ENCODE peak calls at places on chromosomes 3 and 15, in six cellular contexts. C is H9, I is IMR-90, M is neuronal stem cell, Z is H1, R is trophoblast cell. B is an unnamed sample. For H3K4me1, the result is how much of the 10 kb centered on the place peaks cover.

GRCh38 chr15:64014995-64015394 is 31.3 kb downstream of the DAPK2 start:
- DNase-seq in I (no peak), Z (no peak), C (no peak), M (no peak), R (no peak), B (no peak)

GRCh38 chr15:81002254-81003022 is 1.7 kb downstream of the TLNRD1 start:
- DNase-seq in R (no peak), I (no peak), C (peak), Z (peak), M (no peak), B (peak)

GRCh38 chr3:192494176-192494575 is 233.2 kb downstream of the FGF12 start:
- DNase-seq in M (no peak), Z (no peak), I (no peak), C (no peak), R (no peak), B (no peak)

GRCh38 chr3:42505203-42505848 is 2.9 kb downstream of the VIPR1 start:
- DNase-seq in Z (peak), C (peak), I (no peak), M (no peak), R (no peak), B (no peak)

GRCh38 chr15:48507416-48508065 is 138.0 kb downstream of the FBN1 start:
- DNase-seq in I (peak), C (peak), Z (no peak), R (peak), M (peak), B (peak)

GRCh38 chr3:126581569-126581968 is 22.8 kb upstream of the C3orf22 start:
- DNase-seq in Z (no peak), M (no peak), I (no peak), R (no peak), C (no peak), B (no peak)

GRCh38 chr3:86923071-86923476 is 67.9 kb downstream of the VGLL3 start:
- DNase-seq in M (no peak), I (peak), C (no peak), R (peak), Z (no peak), B (peak)

GRCh38 chr3:46468758-46469600 is 4.3 kb upstream of the LTF start:
- DNase-seq in I (no peak), C (peak), Z (peak), R (no peak), M (no peak), B (no peak)

GRCh38 chr3:87710511-87710910 is 348.3 kb downstream of the CGGBP1 start:
- DNase-seq in C (no peak), I (no peak), Z (no peak), M (no peak), R (no peak), B (no peak)

GRCh38 chr3:50242778-50243551 is 7.0 kb downstream of the GNAI2 start:
- DNase-seq in M (no peak), I (peak), C (no peak), Z (no peak), R (peak), B (peak)

GRCh38 chr3:38644662-38645053 is 4.8 kb downstream of the SCN5A start:
- DNase-seq in R (no peak), I (no peak), Z (peak), C (no peak), M (no peak), B (no peak)

GRCh38 chr15:48084759-48085420 is 35.9 kb upstream of the SLC24A5 start:
- DNase-seq in I (peak), R (no peak), Z (no peak), M (peak), C (peak), B (peak)

GRCh38 chr15:85543741-85544155 is 163.3 kb downstream of the AKAP13 start:
- DNase-seq in C (peak), R (no peak), Z (peak), M (no peak), I (no peak), B (no peak)

GRCh38 chr15:25847066-25847465 is 16.1 kb downstream of the ATP10A start:
- DNase-seq in I (no peak), R (no peak), M (no peak), Z (no peak), C (no peak), B (no peak)

GRCh38 chr3:177468331-177468730 is 271.0 kb upstream of the TBL1XR1 start:
- DNase-seq in Z (no peak), M (no peak), C (no peak), I (peak), R (peak), B (peak)

GRCh38 chr3:42517143-42517542 is 14.7 kb downstream of the VIPR1 start:
- DNase-seq in Z (no peak), M (no peak), I (no peak), R (no peak), C (no peak), B (no peak)

GRCh38 chr3:70748593-70748992 is 436.2 kb upstream of the MDFIC2 start:
- DNase-seq in I (no peak), M (no peak), Z (no peak), C (peak), R (no peak), B (no peak)

GRCh38 chr3:66598168-66598567 is 97.3 kb upstream of the LRIG1 start:
- DNase-seq in Z (no peak), M (no peak), R (no peak), I (peak), C (no peak), B (no peak)

GRCh38 chr3:33211444-33211843 is 7.2 kb downstream of the SUSD5 start:
- DNase-seq in C (no peak), Z (no peak), I (peak), R (no peak), M (no peak), B (peak)

GRCh38 chr3:84893211-84893610 is 65.6 kb upstream of the CADM2 start:
- DNase-seq in M (no peak), C (no peak), I (no peak), R (no peak), Z (no peak), B (no peak)

GRCh38 chr15:31302778-31303433 is 23.7 kb upstream of the KLF13 start:
- DNase-seq in M (no peak), C (no peak), I (no peak), Z (peak), R (no peak), B (no peak)

GRCh38 chr3:143786229-143787199 is 61.8 kb downstream of the SLC9A9 start:
- DNase-seq in C (no peak), M (no peak), R (no peak), Z (no peak), I (peak), B (no peak)

GRCh38 chr3:87798567-87798947 is 260.2 kb downstream of the CGGBP1 start:
- DNase-seq in C (no peak), Z (no peak), I (no peak), M (no peak), R (no peak), B (no peak)

GRCh38 chr3:31885235-31885634 is 95.8 kb downstream of the OSBPL10 start:
- DNase-seq in R (no peak), M (no peak), Z (no peak), C (no peak), I (no peak), B (no peak)

GRCh38 chr3:190709351-190709773 is 153.1 kb downstream of the GMNC start:
- DNase-seq in R (no peak), Z (no peak), I (no peak), C (no peak), M (no peak), B (no peak)

GRCh38 chr3:183094711-183095110 is 4.6 kb downstream of the MCCC1 start:
- DNase-seq in C (no peak), I (no peak), R (no peak), Z (no peak), M (no peak), B (no peak)

GRCh38 chr15:63198315-63198714 is 8.9 kb downstream of the RAB8B start:
- DNase-seq in Z (no peak), C (no peak), I (peak), M (no peak), R (no peak), B (peak)

GRCh38 chr15:63605816-63606215 is 8.6 kb downstream of the FBXL22 start:
- DNase-seq in C (no peak), R (no peak), I (no peak), M (no peak), Z (no peak), B (no peak)

GRCh38 chr15:99406120-99406519 is 154.8 kb downstream of the LRRC28 start:
- DNase-seq in M (no peak), I (no peak), R (no peak), Z (no peak), C (no peak), B (no peak)

GRCh38 chr3:72310028-72310987 is 525.4 kb upstream of the PROK2 start:
- DNase-seq in Z (no peak), C (no peak), M (no peak), R (no peak), I (peak), B (peak)

GRCh38 chr3:48276856-48277641 is 36.1 kb downstream of the ZNF589 start:
- DNase-seq in R (no peak), I (no peak), Z (no peak), C (no peak), M (no peak), B (no peak)

GRCh38 chr15:52348056-52348745 is 52.6 kb upstream of the MYO5C start:
- DNase-seq in M (no peak), I (peak), R (peak), Z (no peak), C (no peak), B (peak)

GRCh38 chr3:119598410-119599098 is 869 bp downstream of the PLA1A start:
- DNase-seq in I (no peak), Z (no peak), C (no peak), R (no peak), M (no peak), B (no peak)

GRCh38 chr15:79339588-79340314 is 28.8 kb downstream of the TMED3 start:
- DNase-seq in M (peak), R (peak), C (no peak), Z (no peak), I (peak), B (peak)

GRCh38 chr3:179151474-179151873 is 3.3 kb downstream of the PIK3CA start:
- DNase-seq in Z (no peak), M (no peak), C (no peak), R (no peak), I (no peak), B (no peak)

GRCh38 chr3:53069422-53070068 is 23.7 kb upstream of the SFMBT1 start:
- DNase-seq in C (no peak), M (no peak), Z (no peak), I (peak), R (no peak), B (peak)

GRCh38 chr3:158700559-158700958 is 28.1 kb upstream of the LXN start:
- DNase-seq in M (no peak), C (no peak), I (no peak), Z (no peak), R (no peak), B (no peak)

GRCh38 chr3:158702815-158703481 is 29.3 kb downstream of the RARRES1 start:
- DNase-seq in Z (no peak), I (peak), M (no peak), R (no peak), C (no peak), B (peak)

GRCh38 chr3:158701666-158702065 is 29.2 kb upstream of the LXN start:
- DNase-seq in C (no peak), I (peak), R (no peak), M (no peak), Z (no peak), B (no peak)

DNA sequence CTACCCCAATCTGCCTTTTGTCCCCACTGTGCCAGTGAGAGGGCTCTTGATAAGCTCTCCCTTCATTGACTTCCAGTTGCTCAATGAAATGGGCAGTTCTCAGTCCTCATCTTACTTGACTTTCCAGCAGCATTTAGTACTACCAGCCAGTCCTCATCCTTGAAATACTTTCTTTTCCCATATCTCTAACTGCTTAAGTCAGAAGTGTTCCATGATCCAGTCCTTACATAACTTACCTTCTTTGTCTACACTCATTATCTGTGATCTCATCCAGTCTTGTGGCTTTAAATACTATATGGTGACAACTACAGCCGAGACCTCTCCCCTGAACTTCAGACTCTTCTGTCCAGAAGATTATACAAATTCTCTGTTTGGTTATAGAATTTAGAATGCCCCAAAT is 28.7 kb downstream of the RARRES1 start:
- DNase-seq in R (no peak), Z (no peak), C (no peak), M (no peak), I (peak), B (peak)
- H3K4me1 ChIP-seq in R (under half), Z (under half), C (under half), M (under half), I (under half), B (under half)

GRCh38 chr3:133598405-133598804 is 24.9 kb downstream of the CDV3 start:
- DNase-seq in M (no peak), I (no peak), R (no peak), C (no peak), Z (no peak), B (no peak)
- H4K91ac ChIP-seq in M (no peak), I (no peak), R (no peak), C (no peak), Z (no peak), B (no peak)

DNA sequence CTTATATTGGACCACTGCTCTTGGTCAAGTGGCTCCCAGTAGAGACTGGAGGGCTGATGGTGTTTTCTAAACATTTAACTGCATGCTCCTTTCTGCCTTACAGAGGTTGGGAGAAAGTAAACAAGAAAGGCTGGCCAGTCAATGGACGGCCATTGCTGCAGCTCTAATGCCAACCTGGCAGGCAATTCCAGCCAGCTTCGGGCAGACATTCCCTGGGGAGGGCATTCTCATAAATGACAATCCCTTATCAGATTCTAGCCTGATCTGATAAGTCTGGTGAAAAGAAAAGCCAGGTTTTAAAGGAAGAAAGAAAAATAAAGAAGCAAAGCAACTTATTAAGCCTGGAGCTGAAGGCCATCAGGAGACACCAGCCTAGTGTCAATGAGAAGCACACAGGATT is 60.7 kb downstream of the FRMD4B start:
- DNase-seq in M (no peak), C (no peak), R (no peak), I (no peak), Z (no peak), B (no peak)
- H2AFZ ChIP-seq in M (no peak), C (no peak), R (no peak), I (no peak), Z (no peak), B (no peak)

DNA sequence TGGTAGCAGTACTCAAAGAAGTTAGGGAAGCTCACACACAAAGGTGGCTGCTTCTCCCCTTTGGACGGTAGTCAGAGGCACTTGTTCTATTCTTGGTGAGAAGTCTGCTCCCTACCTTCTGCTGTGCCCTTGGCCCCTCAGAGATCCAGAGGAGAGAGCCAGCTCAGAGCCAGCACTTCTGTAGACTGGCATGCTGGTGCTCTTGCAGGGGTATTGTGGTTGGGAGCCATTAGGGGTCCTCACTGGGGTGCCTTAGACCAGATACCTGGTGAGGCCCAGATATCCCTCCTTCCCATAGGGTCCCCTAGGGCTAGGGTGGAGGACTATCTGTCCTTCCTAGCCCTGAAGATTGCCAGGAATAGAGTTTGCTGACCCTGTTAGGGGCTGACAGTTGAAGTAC is 140.6 kb downstream of the EEFSEC start:
- DNase-seq in R (no peak), M (no peak), C (peak), Z (peak), I (no peak), B (no peak)
- H3K4me1 ChIP-seq in R (under half), M (under half), C (under half), Z (under half), I (under half), B (under half)